ENCODE peak calls at places on chromosomes 1 and 21, in nine cellular contexts. V is fibroblast of the aortic adventitia, G is neural progenitor cell, X is NB4, E is astrocyte, F is kidney epithelial cell, L is adrenal gland, P is psoas muscle, A is epithelial cell of esophagus. R is an unnamed sample.

GRCh38 chr1:117312453-117313138 is 54.7 kb upstream of the MAN1A2 start:
- DNase-seq in P (no peak), V (peak; percentile 35), G (peak; percentile 21), X (peak; percentile 21), E (peak; percentile 62), L (no peak), A (peak; percentile 60), F (no peak), R (peak; percentile 52)

GRCh38 chr1:64000021-64000420 is 203.4 kb upstream of the UBE2U start:
- DNase-seq in G (no peak), A (peak; percentile 74), L (no peak), F (peak; percentile 77), P (no peak), E (peak; percentile 71), V (peak; percentile 34), X (no peak), R (no peak)

GRCh38 chr21:42535602-42536171 is 22.0 kb downstream of the SLC37A1 start:
- DNase-seq in P (no peak), E (no peak), V (no peak), F (no peak), X (no peak), A (no peak), L (peak; percentile 55), G (no peak), R (no peak)

GRCh38 chr1:42142894-42143675 is 10.1 kb upstream of the GUCA2B start:
- DNase-seq in E (no peak), A (peak; percentile 63), F (no peak), L (no peak), V (no peak), P (no peak), X (peak; percentile 25), G (no peak), R (no peak)

GRCh38 chr1:195717651-195718050 is 890.6 kb downstream of the KCNT2 start:
- DNase-seq in E (peak; percentile 11), P (no peak), F (no peak), X (peak; percentile 13), L (no peak), G (peak; percentile 21), V (peak; percentile 24), A (peak; percentile 13), R (peak; percentile 27)

GRCh38 chr1:110134050-110134595 is 16.2 kb upstream of the SLC6A17 start:
- DNase-seq in F (no peak), E (no peak), G (no peak), L (no peak), A (no peak), V (no peak), X (no peak), P (no peak), R (no peak)

GRCh38 chr1:180611016-180611930 is 20.5 kb upstream of the XPR1 start:
- DNase-seq in F (no peak), G (no peak), V (peak; percentile 55), A (peak; percentile 64), E (peak; percentile 82), X (peak; percentile 51), L (peak; percentile 62), P (no peak), R (peak; percentile 39)

GRCh38 chr1:162230096-162230495 is 146.6 kb downstream of the SPATA46 start:
- DNase-seq in X (no peak), L (peak; percentile 34), P (no peak), A (peak; percentile 42), F (no peak), G (peak; percentile 57), E (no peak), V (no peak), R (peak; percentile 31)

GRCh38 chr1:59128784-59129227 is 168.1 kb upstream of the FGGY start:
- DNase-seq in V (peak; percentile 88), G (peak; percentile 50), L (no peak), X (no peak), A (no peak), P (no peak), E (peak; percentile 93), F (no peak), R (peak; percentile 79)

GRCh38 chr1:1397839-1398523 is 1.2 kb downstream of the CCNL2 start:
- DNase-seq in A (peak; percentile 70), G (no peak), L (no peak), P (peak; percentile 78), F (no peak), V (peak; percentile 43), E (peak; percentile 28), X (peak; percentile 81), R (peak; percentile 63)

GRCh38 chr1:114086601-114087368 is 66.9 kb downstream of the SYT6 start:
- DNase-seq in E (no peak), P (no peak), X (no peak), L (no peak), V (no peak), G (no peak), A (no peak), F (no peak), R (no peak)

GRCh38 chr21:29155118-29155932 is 24.9 kb downstream of the MAP3K7CL start:
- DNase-seq in A (peak; percentile 63), P (peak; percentile 82), L (peak; percentile 33), F (no peak), X (peak; percentile 18), G (peak; percentile 41), V (peak; percentile 97), E (peak; percentile 94), R (peak; percentile 80)

GRCh38 chr1:15238789-15239188 is 8.2 kb upstream of the FHAD1 start:
- DNase-seq in F (no peak), X (no peak), V (no peak), P (no peak), L (no peak), E (no peak), G (no peak), A (no peak), R (no peak)

GRCh38 chr1:182337736-182338571 is 53.6 kb downstream of the GLUL start:
- DNase-seq in F (no peak), P (peak; percentile 69), L (peak; percentile 27), A (no peak), X (peak; percentile 76), V (no peak), E (no peak), G (no peak), R (peak; percentile 11)

GRCh38 chr1:48206371-48206770 is 16.1 kb upstream of the SLC5A9 start:
- DNase-seq in P (no peak), A (no peak), X (no peak), V (no peak), E (no peak), F (no peak), G (no peak), L (no peak), R (no peak)

GRCh38 chr21:44949161-44950015 is 9.6 kb downstream of the SLX9 start:
- DNase-seq in G (peak; percentile 90), A (peak; percentile 79), L (peak; percentile 88), F (no peak), X (peak; percentile 60), E (peak; percentile 26), P (peak; percentile 95), V (peak; percentile 70), R (peak; percentile 76)

GRCh38 chr1:164602480-164603093 is 43.6 kb downstream of the PBX1 start:
- DNase-seq in E (peak; percentile 81), G (peak; percentile 81), F (no peak), P (peak; percentile 73), V (peak; percentile 67), X (no peak), L (peak; percentile 70), A (peak; percentile 37), R (peak; percentile 44)

GRCh38 chr1:29631361-29631760 is 395.0 kb downstream of the PTPRU start:
- DNase-seq in A (no peak), V (no peak), F (no peak), X (no peak), G (no peak), E (peak; percentile 52), P (no peak), L (no peak), R (no peak)

GRCh38 chr1:225889743-225890142 is 797 bp upstream of the LEFTY1 start:
- DNase-seq in L (no peak), P (no peak), G (no peak), E (no peak), X (no peak), F (no peak), A (no peak), V (no peak), R (no peak)
- H3K4me3 ChIP-seq in L (no peak overlapping the region), P (no peak overlapping the region), G (no peak overlapping the region), E (no peak overlapping the region), X (no peak overlapping the region), F (no peak overlapping the region), A (no peak overlapping the region), V (no peak overlapping the region), R (no peak overlapping the region)

DNA sequence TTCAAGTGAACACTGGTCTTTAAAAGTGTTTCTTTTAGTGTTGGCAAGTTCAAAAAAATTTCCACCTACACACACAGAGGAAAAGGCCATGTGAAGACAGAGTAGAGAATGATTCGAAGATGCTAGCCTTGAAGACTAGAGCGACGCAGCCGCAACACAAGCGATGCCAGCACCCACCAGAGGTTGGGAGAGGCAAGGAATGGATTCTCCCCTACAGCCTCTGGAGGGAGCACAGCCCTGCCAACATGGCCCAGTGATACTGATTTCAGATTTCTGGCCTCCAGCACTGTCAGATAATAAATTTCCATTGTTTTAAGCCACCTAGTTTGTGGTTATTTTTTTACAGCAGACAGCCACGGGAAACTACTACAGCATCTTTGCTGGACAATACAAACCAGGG is 6.9 kb upstream of the ADAR start:
- DNase-seq in V (peak; percentile 39), X (no peak), A (no peak), E (no peak), P (no peak), L (peak; percentile 42), G (peak; percentile 36), F (no peak), R (no peak)
- TF ChIP-seq CTCF in V (peak; percentile 24), X (no peak), A (no peak), E (no peak), P (no peak), L (peak; percentile 17), G (peak; percentile 30), F (no peak), R (peak; percentile 22)

DNA sequence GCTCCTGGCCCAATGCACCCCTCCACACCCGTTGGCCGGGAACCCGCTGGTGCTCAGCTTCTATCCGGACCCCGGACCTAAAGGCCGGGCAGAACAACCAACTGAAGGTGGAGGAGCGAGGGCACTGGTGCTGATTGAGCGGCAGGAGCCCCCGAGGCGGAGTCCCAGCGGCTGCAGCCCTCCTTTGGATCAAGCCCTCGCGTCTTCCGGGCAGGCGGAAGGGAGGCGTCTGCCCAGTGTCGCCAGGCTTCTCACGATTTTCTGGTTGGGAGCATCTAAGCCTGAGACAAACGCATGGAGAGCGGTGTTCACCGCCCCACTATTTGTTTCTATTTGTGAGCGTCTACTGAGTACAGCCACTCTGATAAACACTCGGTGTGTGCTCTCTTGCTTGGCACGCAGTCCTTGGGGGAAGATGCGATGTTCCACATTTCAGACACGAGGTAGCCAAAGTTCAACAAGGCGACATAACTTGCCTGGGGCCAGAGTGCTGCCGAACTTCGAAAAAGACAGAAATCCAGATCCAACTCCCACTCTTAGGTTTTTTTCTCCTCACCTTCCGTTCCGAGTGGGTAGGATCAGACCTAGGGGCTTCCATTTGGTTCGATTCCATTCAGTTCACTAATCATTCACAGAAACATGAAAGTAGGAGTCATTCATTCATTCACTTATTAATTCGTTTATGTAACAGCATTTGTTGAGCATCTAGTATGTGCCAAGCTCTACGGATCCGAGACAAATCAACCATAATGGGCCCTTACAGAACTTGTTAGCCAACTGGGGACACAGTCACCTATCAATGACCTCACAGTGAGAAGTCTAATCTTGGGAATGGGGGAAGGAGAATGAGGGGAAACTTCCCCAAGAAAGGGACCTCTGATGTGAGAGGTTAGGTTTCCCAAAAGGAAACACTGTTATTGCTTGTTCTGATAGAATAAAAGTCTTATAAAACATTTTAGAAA is 4.9 kb upstream of the DMRTA2 start:
- DNase-seq in L (no peak), G (peak; percentile 87), F (no peak), P (no peak), A (no peak), E (no peak), X (no peak), V (no peak), R (no peak)
- H3K4me3 ChIP-seq in L (no peak overlapping the region), G (peak overlapping the region; percentile 32), F (no peak overlapping the region), P (peak overlapping the region; percentile 3), A (no peak overlapping the region), E (no peak overlapping the region), X (no peak overlapping the region), V (no peak overlapping the region), R (no peak overlapping the region)

GRCh38 chr1:212915245-212916091 is 34.9 kb upstream of the VASH2 start:
- DNase-seq in X (peak; percentile 43), E (peak; percentile 46), V (peak; percentile 81), F (peak; percentile 25), A (no peak), P (no peak), G (peak; percentile 36), L (peak; percentile 32), R (peak; percentile 81)
- TF ChIP-seq CTCF in X (peak; percentile 16), E (peak; percentile 30), V (peak; percentile 59), F (peak; percentile 45), A (no peak), P (no peak), G (peak; percentile 51), L (peak; percentile 46), R (peak; percentile 60)